ENCODE peak calls at places on chromosomes 6 and 20, in seven cellular contexts. I is AG09319, G is nephron progenitor cell, V is astrocyte of the spinal cord, Y is osteocyte, M is brain microvascular endothelial cell, S is mesothelial cell of epicardium. D is an unnamed sample.

GRCh38 chr6:25614052-25614451 is 38.0 kb upstream of the SCGN start:
- DNase-seq in I (no peak), G (no peak), V (no peak), Y (no peak), M (no peak), S (no peak), D (no peak)

GRCh38 chr6:5747379-5747778 is 259.3 kb downstream of the NRN1 start:
- DNase-seq in I (no peak), G (no peak), V (no peak), Y (no peak), M (no peak), S (no peak), D (no peak)

GRCh38 chr6:110728501-110728900 is 86.8 kb downstream of the CDK19 start:
- DNase-seq in I (no peak), G (no peak), V (no peak), Y (no peak), M (no peak), S (no peak), D (no peak)

GRCh38 chr6:30325873-30326445 is 768 bp upstream of the TRIM39 start:
- DNase-seq in I (no peak), G (no peak), V (no peak), Y (no peak), M (no peak), S (peak), D (no peak)

GRCh38 chr6:167568407-167569024 is 243.6 kb downstream of the TTLL2 start:
- DNase-seq in I (no peak), G (no peak), V (no peak), Y (peak), M (no peak), S (no peak), D (no peak)

GRCh38 chr6:28496099-28496779 is 19.4 kb downstream of the GPX6 start:
- DNase-seq in I (no peak), G (no peak), V (no peak), Y (no peak), M (no peak), S (no peak), D (no peak)

GRCh38 chr6:16851044-16851540 is 89.8 kb upstream of the ATXN1 start:
- DNase-seq in I (peak), G (no peak), V (no peak), Y (no peak), M (no peak), S (no peak), D (peak)

GRCh38 chr6:27891300-27891913 is 20.8 kb downstream of the OR2B2 start:
- DNase-seq in I (no peak), G (no peak), V (no peak), Y (no peak), M (no peak), S (no peak), D (no peak)

GRCh38 chr6:18388942-18389341 is 1.8 kb downstream of the RNF144B start:
- DNase-seq in I (no peak), G (no peak), V (peak), Y (no peak), M (peak), S (no peak), D (peak)

GRCh38 chr6:8389034-8389818 is 46.1 kb downstream of the SLC35B3 start:
- DNase-seq in I (no peak), G (no peak), V (no peak), Y (no peak), M (no peak), S (no peak), D (no peak)

GRCh38 chr6:104711371-104711770 is 148.3 kb downstream of the HACE1 start:
- DNase-seq in I (peak), G (no peak), V (peak), Y (no peak), M (peak), S (no peak), D (peak)

GRCh38 chr6:22888147-22888831 is 318.9 kb downstream of the HDGFL1 start:
- DNase-seq in I (no peak), G (no peak), V (no peak), Y (no peak), M (no peak), S (no peak), D (peak)

GRCh38 chr6:167464177-167464576 is 139.3 kb downstream of the TTLL2 start:
- DNase-seq in I (no peak), G (no peak), V (no peak), Y (peak), M (no peak), S (no peak), D (no peak)

GRCh38 chr6:107491791-107492674 is 2.1 kb downstream of the SOBP start:
- DNase-seq in I (peak), G (no peak), V (peak), Y (no peak), M (peak), S (no peak), D (peak)

GRCh38 chr6:160203953-160204352 is 54.7 kb downstream of the SLC22A2 start:
- DNase-seq in I (no peak), G (no peak), V (no peak), Y (no peak), M (no peak), S (no peak), D (no peak)

GRCh38 chr6:56556751-56557540 is 85.7 kb downstream of the DST start:
- DNase-seq in I (no peak), G (no peak), V (no peak), Y (no peak), M (no peak), S (no peak), D (no peak)

GRCh38 chr6:11209941-11210340 is 22.5 kb downstream of the NEDD9 start:
- DNase-seq in I (no peak), G (no peak), V (no peak), Y (no peak), M (peak), S (no peak), D (peak)

GRCh38 chr6:170132011-170132521 is 158.8 kb downstream of the DLL1 start:
- DNase-seq in I (no peak), G (no peak), V (no peak), Y (peak), M (no peak), S (no peak), D (no peak)

GRCh38 chr6:129370268-129370916 is 339.6 kb downstream of the ARHGAP18 start:
- DNase-seq in I (no peak), G (peak), V (peak), Y (no peak), M (peak), S (no peak), D (peak)

GRCh38 chr6:109695468-109695867 is 4.4 kb downstream of the FIG4 start:
- DNase-seq in I (no peak), G (no peak), V (no peak), Y (no peak), M (peak), S (no peak), D (no peak)

GRCh38 chr20:4508773-4509172 is 212.9 kb upstream of the PRND start:
- DNase-seq in I (no peak), G (no peak), V (peak), Y (no peak), M (no peak), S (no peak), D (no peak)

GRCh38 chr6:83514877-83515466 is 2.6 kb downstream of the PRSS35 start:
- DNase-seq in I (peak), G (peak), V (peak), Y (no peak), M (peak), S (no peak), D (peak)

GRCh38 chr20:31666258-31667042 is 28.7 kb downstream of the COX4I2 start:
- DNase-seq in I (no peak), G (no peak), V (no peak), Y (no peak), M (no peak), S (no peak), D (no peak)

GRCh38 chr20:39880890-39881289 is 808.1 kb downstream of the MAFB start:
- DNase-seq in I (no peak), G (no peak), V (no peak), Y (no peak), M (no peak), S (no peak), D (peak)

GRCh38 chr6:28734443-28734959 is 189.3 kb downstream of the TRIM27 start:
- DNase-seq in I (no peak), G (no peak), V (no peak), Y (no peak), M (no peak), S (no peak), D (no peak)

GRCh38 chr20:46348231-46348803 is 40.0 kb upstream of the CDH22 start:
- DNase-seq in I (no peak), G (peak), V (peak), Y (no peak), M (peak), S (no peak), D (peak)

GRCh38 chr6:41785254-41785653 is 2.2 kb upstream of the TOMM6 start:
- DNase-seq in I (no peak), G (no peak), V (no peak), Y (no peak), M (no peak), S (no peak), D (no peak)

GRCh38 chr6:157962601-157963084 is 19.0 kb upstream of the SYNJ2 start:
- DNase-seq in I (no peak), G (no peak), V (peak), Y (no peak), M (peak), S (no peak), D (no peak)

GRCh38 chr6:36649721-36650484 is 28.6 kb upstream of the CDKN1A start:
- DNase-seq in I (no peak), G (no peak), V (no peak), Y (no peak), M (no peak), S (no peak), D (no peak)

GRCh38 chr6:118725944-118726343 is 74.6 kb upstream of the CEP85L start:
- DNase-seq in I (no peak), G (no peak), V (no peak), Y (no peak), M (no peak), S (no peak), D (no peak)

GRCh38 chr20:50744143-50744792 is 12.9 kb downstream of the PARD6B start:
- DNase-seq in I (peak), G (peak), V (peak), Y (peak), M (peak), S (no peak), D (peak)

GRCh38 chr6:39882567-39882953 is 51.7 kb downstream of the MOCS1 start:
- DNase-seq in I (peak), G (no peak), V (peak), Y (peak), M (peak), S (no peak), D (peak)

GRCh38 chr20:32010096-32010495 is at the start of gene CCM2L:
- DNase-seq in I (no peak), G (no peak), V (no peak), Y (no peak), M (no peak), S (no peak), D (no peak)

GRCh38 chr6:33769248-33769821 is 19.6 kb downstream of the LEMD2 start:
- DNase-seq in I (no peak), G (no peak), V (no peak), Y (no peak), M (no peak), S (no peak), D (no peak)

GRCh38 chr20:33211817-33212424 is 5.2 kb upstream of the BPIFA3 start:
- DNase-seq in I (no peak), G (peak), V (peak), Y (no peak), M (peak), S (no peak), D (peak)

GRCh38 chr6:36851149-36851614 is 11.9 kb upstream of the CPNE5 start:
- DNase-seq in I (peak), G (peak), V (peak), Y (no peak), M (peak), S (no peak), D (peak)

DNA sequence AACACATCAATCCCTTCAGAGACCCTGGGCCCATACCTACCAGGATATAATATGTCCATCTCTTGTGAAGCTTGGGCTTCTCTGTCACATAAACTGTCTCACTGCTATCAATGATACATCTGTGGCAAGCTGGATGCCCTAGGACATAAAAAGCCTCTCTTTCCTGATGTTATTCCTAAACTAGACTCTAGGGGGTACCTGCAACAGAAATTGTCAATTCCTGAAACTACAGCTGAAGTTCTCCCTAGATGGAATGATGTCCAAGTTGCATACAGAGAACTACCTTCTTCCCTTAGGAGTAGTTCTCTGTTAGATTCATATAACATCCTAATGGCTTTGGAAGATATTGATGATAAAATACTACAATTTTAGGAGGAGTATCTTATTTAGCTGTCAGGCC is 35.8 kb downstream of the TBX18 start:
- DNase-seq in I (no peak), G (no peak), V (peak), Y (no peak), M (peak), S (no peak), D (peak)
- TF ChIP-seq CTCF in I (peak), G (peak), V (peak), Y (peak), M (peak), S (peak), D (peak)

GRCh38 chr6:15754706-15755079 is 91.9 kb upstream of the DTNBP1 start:
- DNase-seq in I (no peak), G (no peak), V (no peak), Y (no peak), M (no peak), S (no peak), D (no peak)

GRCh38 chr6:15755555-15755954 is 92.7 kb upstream of the DTNBP1 start:
- DNase-seq in I (peak), G (no peak), V (no peak), Y (no peak), M (no peak), S (no peak), D (peak)

GRCh38 chr6:15754035-15754705 is 91.3 kb upstream of the DTNBP1 start:
- DNase-seq in I (no peak), G (no peak), V (peak), Y (no peak), M (peak), S (no peak), D (peak)

GRCh38 chr6:15751721-15752350 is 89.0 kb upstream of the DTNBP1 start:
- DNase-seq in I (no peak), G (no peak), V (no peak), Y (no peak), M (no peak), S (no peak), D (no peak)

GRCh38 chr6:15752820-15753219 is 90.0 kb upstream of the DTNBP1 start:
- DNase-seq in I (no peak), G (no peak), V (no peak), Y (no peak), M (no peak), S (no peak), D (peak)
- TF ChIP-seq CTCF in I (no peak), G (no peak), V (peak), Y (peak), M (peak), S (no peak), D (peak)

GRCh38 chr6:144023216-144023615 is 15.2 kb upstream of the PLAGL1 start:
- DNase-seq in I (no peak), G (no peak), V (no peak), Y (no peak), M (no peak), S (no peak), D (no peak)

GRCh38 chr6:144019929-144020328 is 11.9 kb upstream of the PLAGL1 start:
- DNase-seq in I (no peak), G (no peak), V (no peak), Y (no peak), M (no peak), S (no peak), D (no peak)

GRCh38 chr6:144013486-144013909 is 5.4 kb upstream of the PLAGL1 start:
- DNase-seq in I (peak), G (peak), V (peak), Y (peak), M (peak), S (peak), D (peak)

GRCh38 chr6:144012534-144012933 is 4.5 kb upstream of the PLAGL1 start:
- DNase-seq in I (no peak), G (no peak), V (no peak), Y (no peak), M (peak), S (no peak), D (peak)

DNA sequence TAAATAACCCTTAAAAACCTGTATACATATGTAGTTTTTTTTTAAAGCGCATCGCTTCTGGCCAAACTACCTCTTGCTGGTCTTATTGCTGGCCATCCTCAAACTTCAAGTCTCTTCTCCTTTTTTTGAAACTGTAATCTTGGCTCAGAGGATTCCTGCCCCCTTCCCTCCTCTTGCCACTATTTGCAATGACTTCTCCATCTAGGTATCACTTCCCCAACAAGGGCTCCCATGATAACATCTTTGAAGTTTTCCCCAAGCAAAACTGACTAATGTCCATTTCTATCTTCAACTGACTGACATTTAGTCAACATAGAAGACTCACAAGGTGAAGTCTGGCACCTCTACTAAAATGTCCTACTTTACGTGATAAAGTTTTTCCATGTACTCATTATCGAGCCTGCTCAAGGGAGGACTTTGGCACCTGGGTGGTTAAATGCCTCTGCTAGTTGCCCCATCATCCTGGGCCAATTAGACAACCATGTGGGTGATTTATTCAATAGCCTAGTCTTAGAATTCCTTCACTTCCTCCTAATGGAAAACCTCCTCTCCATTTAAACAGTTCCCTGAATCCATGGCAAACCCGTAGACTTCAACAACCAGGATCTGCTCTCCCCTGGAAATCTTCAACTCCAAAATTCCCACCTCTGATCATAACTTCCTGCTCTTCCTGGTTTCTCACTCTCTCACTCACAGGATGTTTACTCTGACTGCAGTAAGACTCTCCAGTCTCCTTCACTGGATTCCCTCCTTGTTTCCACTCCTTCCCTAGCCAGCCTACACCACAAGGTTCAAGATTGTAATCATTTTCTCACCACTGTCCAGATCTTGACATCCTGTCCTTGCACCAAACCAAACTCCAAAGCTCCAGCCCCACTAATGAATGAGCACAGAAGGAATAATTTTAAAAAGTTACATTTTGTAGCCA is 9.4 kb upstream of the PLAGL1 start:
- DNase-seq in I (no peak), G (no peak), V (no peak), Y (no peak), M (no peak), S (no peak), D (no peak)
- TF ChIP-seq CTCF in I (no peak), G (no peak), V (no peak), Y (no peak), M (no peak), S (no peak), D (no peak)

GRCh38 chr6:45841062-45841461 is 174.6 kb downstream of the CLIC5 start:
- DNase-seq in I (no peak), G (no peak), V (no peak), Y (no peak), M (no peak), S (no peak), D (no peak)
- TF ChIP-seq CTCF in I (no peak), G (no peak), V (no peak), Y (no peak), M (no peak), S (no peak), D (no peak)

GRCh38 chr6:87407896-87408720 is at the start of gene CFAP206:
- DNase-seq in I (peak), G (peak), V (peak), Y (peak), M (peak), S (peak), D (peak)
- TF ChIP-seq CTCF in I (peak), G (no peak), V (peak), Y (peak), M (no peak), S (no peak), D (no peak)

GRCh38 chr20:8522191-8522590 is 390.1 kb downstream of the PLCB1 start:
- DNase-seq in I (no peak), G (no peak), V (no peak), Y (no peak), M (no peak), S (no peak), D (no peak)

GRCh38 chr20:8524716-8525343 is 392.8 kb downstream of the PLCB1 start:
- DNase-seq in I (no peak), G (no peak), V (no peak), Y (no peak), M (no peak), S (no peak), D (no peak)

GRCh38 chr20:8519887-8520286 is 387.8 kb downstream of the PLCB1 start:
- DNase-seq in I (no peak), G (no peak), V (no peak), Y (no peak), M (no peak), S (no peak), D (no peak)

GRCh38 chr20:8527998-8528397 is 395.9 kb downstream of the PLCB1 start:
- DNase-seq in I (peak), G (no peak), V (peak), Y (no peak), M (peak), S (no peak), D (peak)

GRCh38 chr20:8523684-8524083 is 391.6 kb downstream of the PLCB1 start:
- DNase-seq in I (no peak), G (no peak), V (no peak), Y (no peak), M (no peak), S (no peak), D (peak)
- TF ChIP-seq CTCF in I (no peak), G (no peak), V (no peak), Y (peak), M (peak), S (no peak), D (peak)

DNA sequence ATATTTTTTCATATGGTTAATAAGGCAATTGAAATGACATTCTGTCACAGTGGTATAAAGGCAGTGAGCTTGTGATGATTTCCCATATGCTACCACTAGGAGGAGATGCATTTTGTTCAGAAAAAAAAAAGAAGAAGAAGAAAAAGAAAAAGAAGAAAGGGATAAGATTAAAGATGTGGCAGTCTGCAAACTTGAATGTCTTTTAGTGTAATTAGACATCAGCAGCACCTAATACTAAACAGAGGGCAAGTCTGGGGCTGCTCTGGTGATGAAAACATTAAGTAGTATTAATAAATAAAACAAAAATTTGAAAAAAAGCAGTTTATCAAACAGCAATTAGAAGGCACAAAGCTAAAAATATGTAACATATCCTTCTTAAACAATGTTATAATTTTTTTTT is 95.4 kb upstream of the DEFB112 start:
- DNase-seq in I (no peak), G (no peak), V (no peak), Y (no peak), M (no peak), S (no peak), D (peak)
- TF ChIP-seq CTCF in I (no peak), G (peak), V (peak), Y (peak), M (peak), S (peak), D (peak)

D was measured in AG10803.